ENCODE peak calls at places on chromosomes 11 and 22, in four cellular contexts. T, X, W and E are unnamed samples.

GRCh38 chr11:41954034-41954433 is 494.6 kb upstream of the LRRC4C start:
- DNase-seq in T (no peak), X (no peak), W (no peak), E (no peak)

GRCh38 chr11:99934008-99934407 is 753.1 kb upstream of the ARHGAP42 start:
- DNase-seq in W (no peak), T (no peak), X (no peak), E (no peak)

GRCh38 chr11:83816572-83817187 is 530.5 kb upstream of the CCDC90B start:
- DNase-seq in W (no peak), X (peak; percentile 10), T (no peak), E (no peak)

GRCh38 chr11:111730871-111731591 is 35.2 kb downstream of the PPP2R1B start:
- DNase-seq in T (no peak), X (no peak), W (no peak), E (no peak)

GRCh38 chr22:42277988-42278776 is 7.7 kb upstream of the TCF20 start:
- DNase-seq in T (no peak), W (no peak), X (no peak), E (no peak)

GRCh38 chr11:95585071-95585751 is 204.4 kb downstream of the FAM76B start:
- DNase-seq in X (no peak), T (no peak), W (no peak), E (no peak)

GRCh38 chr11:108224908-108225786 is 2.3 kb downstream of the ATM start:
- DNase-seq in T (no peak), W (peak; percentile 66), X (no peak), E (no peak)

GRCh38 chr11:133981156-133981555 is 24.4 kb upstream of the IGSF9B start:
- DNase-seq in W (no peak), X (no peak), T (no peak), E (no peak)

GRCh38 chr22:42780070-42780540 is 59.4 kb upstream of the A4GALT start:
- DNase-seq in X (peak; percentile 91), W (peak; percentile 44), T (peak; percentile 60), E (peak; percentile 86)

GRCh38 chr11:121356357-121356756 is 63.8 kb downstream of the SC5D start:
- DNase-seq in X (no peak), W (no peak), T (no peak), E (no peak)

GRCh38 chr11:110737591-110737990 is 25.4 kb upstream of the ARHGAP20 start:
- DNase-seq in X (no peak), T (no peak), W (no peak), E (no peak)

GRCh38 chr11:1283906-1284305 is 25.5 kb downstream of the TOLLIP start:
- DNase-seq in T (no peak), W (no peak), X (no peak), E (no peak)

GRCh38 chr22:50523458-50523805 is 2.0 kb downstream of the SCO2 start:
- DNase-seq in W (no peak), X (no peak), T (no peak), E (no peak)

GRCh38 chr11:111793863-111794262 is 27.7 kb upstream of the PPP2R1B start:
- DNase-seq in W (no peak), T (no peak), X (no peak), E (no peak)

GRCh38 chr11:14267861-14268635 is 90.9 kb downstream of the RRAS2 start:
- DNase-seq in W (no peak), T (no peak), X (no peak), E (no peak)

GRCh38 chr22:49052023-49052538 is 775.6 kb downstream of the BRD1 start:
- DNase-seq in X (no peak), W (peak; percentile 49), T (no peak), E (no peak)

GRCh38 chr11:86291466-86292262 is 10.4 kb upstream of the HIKESHI start:
- DNase-seq in X (peak; percentile 51), T (peak; percentile 60), W (peak; percentile 23), E (no peak)

GRCh38 chr11:64829536-64830251 is 14.8 kb downstream of the CDC42BPG start:
- DNase-seq in X (no peak), T (no peak), W (no peak), E (no peak)

GRCh38 chr11:128549256-128549944 is 38.0 kb downstream of the ETS1 start:
- DNase-seq in T (no peak), W (no peak), X (no peak), E (no peak)

GRCh38 chr11:105960252-105961245 is 61.5 kb downstream of the MSANTD4 start:
- DNase-seq in X (no peak), W (no peak), T (no peak), E (peak; percentile 36)

GRCh38 chr22:37559521-37559900 is 769 bp upstream of the CDC42EP1 start:
- DNase-seq in X (no peak), W (no peak), T (no peak), E (no peak)
- H3K4me3 ChIP-seq in X (no peak overlapping the region), W (no peak overlapping the region), T (no peak overlapping the region), E (peak overlapping the region; percentile 26)

GRCh38 chr22:39429186-39429585 is 27.6 kb upstream of the MGAT3 start:
- DNase-seq in T (no peak), W (no peak), X (no peak), E (no peak)
- H3K4me3 ChIP-seq in T (no peak overlapping the region), W (no peak overlapping the region), X (no peak overlapping the region), E (no peak overlapping the region)

GRCh38 chr11:73193251-73194033 is 24.6 kb upstream of the P2RY2 start:
- DNase-seq in T (no peak), W (no peak), X (no peak), E (no peak)

GRCh38 chr11:73194593-73194992 is 23.5 kb upstream of the P2RY2 start:
- DNase-seq in T (no peak), X (no peak), W (no peak), E (no peak)

GRCh38 chr11:73195191-73196007 is 22.7 kb upstream of the P2RY2 start:
- DNase-seq in X (no peak), T (no peak), W (no peak), E (no peak)

GRCh38 chr11:73192272-73192671 is 25.8 kb upstream of the P2RY2 start:
- DNase-seq in T (no peak), X (no peak), W (no peak), E (no peak)

GRCh38 chr11:73194034-73194507 is 24.0 kb upstream of the P2RY2 start:
- DNase-seq in T (no peak), X (no peak), W (no peak), E (no peak)
- H3K4me3 ChIP-seq in T (no peak overlapping the region), X (no peak overlapping the region), W (no peak overlapping the region), E (no peak overlapping the region)

DNA sequence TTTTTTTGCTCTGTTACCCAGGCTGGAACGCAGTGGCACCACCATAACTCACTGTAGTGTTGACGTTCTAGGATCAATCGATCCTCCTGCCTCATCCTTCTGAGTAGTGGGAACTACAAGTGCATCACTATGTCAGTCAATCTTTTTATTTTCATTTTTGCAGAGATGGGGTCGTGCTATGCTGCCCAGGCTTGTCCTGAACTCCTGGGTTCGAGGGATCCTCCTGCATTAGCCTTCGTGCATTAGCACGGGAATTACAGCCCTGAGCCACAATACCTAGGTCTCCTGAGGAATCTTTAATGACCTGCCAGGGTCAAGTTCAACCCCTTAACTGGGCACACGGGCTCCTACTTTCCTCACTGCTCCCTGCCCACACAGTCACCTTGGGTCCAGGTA is 4.4 kb downstream of the APOL3 start:
- DNase-seq in X (no peak), T (no peak), W (no peak), E (no peak)
- H3K4me3 ChIP-seq in X (no peak overlapping the region), T (peak overlapping the region; percentile 73), W (peak overlapping the region; percentile 59), E (no peak overlapping the region)

DNA sequence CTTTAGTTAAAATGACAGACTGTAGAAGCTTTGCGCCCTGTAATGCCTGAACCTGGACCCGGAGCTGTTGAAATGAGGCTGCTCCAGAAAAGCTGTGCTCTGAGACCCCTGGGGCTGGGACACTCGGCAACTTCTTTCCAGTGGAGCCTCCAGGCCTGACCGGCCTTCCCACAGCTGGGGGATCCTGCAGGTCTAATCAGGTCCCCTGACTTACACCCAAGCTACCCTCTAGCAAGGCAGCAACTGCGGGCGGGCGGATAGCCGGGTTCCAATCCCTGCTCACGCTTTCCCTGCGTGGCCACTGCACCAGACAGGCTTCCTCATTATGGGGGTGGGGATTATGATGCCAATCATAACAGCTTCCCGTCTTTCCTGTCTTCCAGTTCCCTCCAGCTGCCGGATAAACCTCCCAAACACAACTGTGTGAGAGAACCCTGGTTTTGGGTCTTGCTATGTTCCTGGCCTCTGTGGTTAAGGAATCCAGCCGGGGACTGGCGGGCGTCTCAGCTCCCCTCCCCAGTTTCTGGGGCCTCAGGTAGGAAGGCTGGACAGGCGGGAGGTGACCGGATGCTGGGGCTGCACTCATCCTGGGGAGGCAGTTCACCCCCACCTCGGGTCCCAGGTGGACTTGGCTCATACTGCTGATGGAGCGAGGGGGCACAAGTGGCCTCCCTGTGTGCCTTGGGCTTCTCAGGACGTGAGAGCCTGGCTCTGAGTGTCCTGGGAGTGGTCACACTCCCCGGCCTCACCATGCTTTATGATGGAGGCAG is 38.6 kb downstream of the PARVG start:
- DNase-seq in X (no peak), T (no peak), W (no peak), E (no peak)
- H3K4me3 ChIP-seq in X (no peak overlapping the region), T (no peak overlapping the region), W (no peak overlapping the region), E (no peak overlapping the region)

GRCh38 chr11:117875397-117876048 is 935 bp downstream of the FXYD6 start:
- DNase-seq in W (no peak), X (peak; percentile 8), T (peak; percentile 72), E (peak; percentile 48)
- H3K4me3 ChIP-seq in W (peak overlapping the region; percentile 59), X (peak overlapping the region; percentile 15), T (peak overlapping the region; percentile 90), E (peak overlapping the region; percentile 91)

DNA sequence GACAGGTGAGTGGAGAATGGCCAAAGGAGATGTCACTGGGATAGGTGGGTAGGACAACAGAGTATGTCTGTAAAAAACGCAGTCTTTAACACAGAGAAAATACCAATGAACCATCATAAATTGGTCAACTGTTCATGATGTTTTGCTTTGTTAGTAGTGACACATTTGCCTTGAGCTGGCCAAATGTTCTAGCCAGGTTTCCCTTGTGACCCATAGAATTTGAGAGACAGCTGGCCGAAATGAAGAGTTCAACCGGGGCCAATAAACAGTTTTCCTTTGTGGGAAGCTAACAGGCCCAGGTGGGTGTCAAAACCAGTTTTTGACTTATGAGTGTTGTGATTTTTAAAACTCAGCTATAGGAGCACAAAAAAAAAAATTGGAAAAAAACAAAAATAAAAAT is 116.6 kb upstream of the BID start:
- DNase-seq in W (no peak), T (no peak), X (no peak), E (no peak)
- H3K4me3 ChIP-seq in W (no peak overlapping the region), T (no peak overlapping the region), X (no peak overlapping the region), E (no peak overlapping the region)